ENCODE peak calls at places on chromosomes 1 and 21, in ten cellular contexts. V is type B pancreatic cell; L is CD4-positive, alpha-beta T cell; E is GM10248; P is K562; N is sigmoid colon; J is tibial nerve; B is breast epithelium; K is PC-3; H is bronchial epithelial cell. T is an unnamed sample.

GRCh38 chr1:208204779-208205178 is 39.4 kb downstream of the PLXNA2 start:
- DNase-seq in E (no peak), L (no peak), H (no peak), N (no peak), V (no peak), P (no peak), K (no peak), B (no peak), J (no peak), T (no peak)

GRCh38 chr1:33234588-33234990 is 21.7 kb upstream of the ZNF362 start:
- DNase-seq in J (no peak), P (no peak), E (no peak), H (peak; percentile 20), B (no peak), L (no peak), V (no peak), K (no peak), N (no peak), T (no peak)

GRCh38 chr1:95308276-95308675 is 74.3 kb downstream of the RWDD3 start:
- DNase-seq in K (no peak), B (no peak), L (no peak), N (no peak), H (no peak), P (no peak), V (no peak), J (no peak), E (no peak), T (no peak)

GRCh38 chr21:35204850-35205564 is 155.9 kb upstream of the RUNX1 start:
- DNase-seq in H (no peak), E (peak; percentile 29), L (no peak), K (no peak), N (peak; percentile 89), B (no peak), P (peak; percentile 70), V (no peak), J (no peak), T (no peak)

GRCh38 chr1:41492341-41492848 is 7.9 kb upstream of the EDN2 start:
- DNase-seq in H (peak; percentile 59), K (peak; percentile 53), B (no peak), J (no peak), P (peak; percentile 84), E (peak; percentile 69), N (no peak), V (no peak), L (peak; percentile 14), T (no peak)

GRCh38 chr1:21262282-21263051 is 27.8 kb downstream of the ECE1 start:
- DNase-seq in B (peak; percentile 68), V (no peak), E (no peak), L (no peak), H (no peak), K (no peak), P (peak; percentile 74), N (peak; percentile 97), J (peak; percentile 78), T (peak; percentile 55)

GRCh38 chr1:36879613-36880012 is 154.7 kb downstream of the GRIK3 start:
- DNase-seq in V (peak; percentile 48), H (no peak), L (no peak), J (no peak), E (no peak), N (peak; percentile 35), B (no peak), P (no peak), K (no peak), T (no peak)

GRCh38 chr1:244280221-244280620 is 171.5 kb downstream of the ADSS2 start:
- DNase-seq in B (no peak), N (no peak), E (no peak), V (no peak), P (no peak), K (peak; percentile 36), J (no peak), H (no peak), L (no peak), T (no peak)

GRCh38 chr21:36330904-36331303 is 10.9 kb downstream of the MORC3 start:
- DNase-seq in H (peak; percentile 41), E (peak; percentile 64), L (peak; percentile 41), K (peak; percentile 62), J (peak; percentile 44), B (no peak), N (no peak), V (no peak), P (peak; percentile 49), T (no peak)

GRCh38 chr1:15152318-15153183 is 996 bp upstream of the TMEM51 start:
- DNase-seq in B (peak; percentile 84), E (no peak), K (peak; percentile 89), J (peak; percentile 70), L (no peak), P (peak; percentile 68), V (peak; percentile 82), H (peak; percentile 85), N (peak; percentile 97), T (peak; percentile 69)

GRCh38 chr1:6578624-6579373 is 995 bp upstream of the ZBTB48 start:
- DNase-seq in E (no peak), J (no peak), P (no peak), H (no peak), B (no peak), N (no peak), V (no peak), L (no peak), K (no peak), T (no peak)

GRCh38 chr1:228298471-228298870 is 90.6 kb downstream of the OBSCN start:
- DNase-seq in E (no peak), K (no peak), V (no peak), H (no peak), L (no peak), N (no peak), J (no peak), B (no peak), P (no peak), T (no peak)

GRCh38 chr1:12434174-12434573 is 183.8 kb downstream of the DHRS3 start:
- DNase-seq in L (peak; percentile 47), J (no peak), P (no peak), K (peak; percentile 76), V (no peak), E (peak; percentile 15), H (peak; percentile 73), N (no peak), B (no peak), T (no peak)

GRCh38 chr1:244964112-244964971 is 100.0 kb upstream of the HNRNPU start:
- DNase-seq in P (no peak), B (no peak), V (no peak), L (no peak), K (peak; percentile 90), N (no peak), J (peak; percentile 9), E (no peak), H (peak; percentile 16), T (no peak)

DNA sequence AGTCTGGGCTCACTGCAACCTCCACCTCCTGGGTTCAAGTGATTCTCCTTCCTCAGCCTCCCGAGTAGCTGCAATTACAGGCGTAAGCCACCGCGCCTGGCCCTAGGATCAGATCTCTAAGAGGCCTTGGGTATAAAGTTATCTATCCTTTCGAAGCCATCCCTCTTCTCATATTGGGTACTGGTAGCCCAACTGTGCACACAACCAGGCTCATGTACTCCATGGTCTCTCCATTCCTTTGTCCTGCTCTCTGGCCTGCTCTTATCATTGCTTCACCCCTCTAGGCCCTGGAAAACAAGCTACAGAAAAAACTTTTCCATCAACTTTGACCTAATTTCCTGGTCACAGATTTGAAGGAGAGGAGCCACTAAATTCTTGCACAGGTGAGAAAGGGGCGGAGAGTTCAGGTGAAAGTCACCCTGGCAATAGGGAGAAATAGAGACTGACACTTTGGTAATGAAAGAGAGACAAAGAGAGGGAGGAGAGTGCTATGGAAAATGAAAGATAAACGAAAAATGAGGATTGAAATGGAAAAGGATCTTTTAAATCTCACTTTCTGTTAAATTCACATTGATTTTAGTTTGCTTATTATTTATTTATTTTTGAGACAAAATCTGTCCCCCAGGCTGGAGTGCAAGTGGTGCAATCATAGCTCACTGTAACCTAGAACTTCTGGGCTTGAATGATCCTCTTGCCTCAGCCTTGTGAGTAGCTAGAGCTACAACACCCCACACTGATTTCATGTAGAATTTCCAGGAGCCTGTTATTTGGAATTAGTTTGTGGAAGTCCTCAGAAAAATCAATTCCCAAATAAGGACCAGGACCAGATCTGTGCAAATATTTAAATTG is 5.9 kb downstream of the TXNIP start:
- DNase-seq in E (no peak), K (no peak), B (peak; percentile 45), N (peak; percentile 77), J (no peak), V (no peak), P (no peak), H (no peak), L (no peak), T (no peak)
- TF ChIP-seq CTCF in E (no peak), K (no peak), B (no peak), N (no peak), J (no peak), V (no peak), P (no peak), H (no peak), L (no peak), T (no peak)

DNA sequence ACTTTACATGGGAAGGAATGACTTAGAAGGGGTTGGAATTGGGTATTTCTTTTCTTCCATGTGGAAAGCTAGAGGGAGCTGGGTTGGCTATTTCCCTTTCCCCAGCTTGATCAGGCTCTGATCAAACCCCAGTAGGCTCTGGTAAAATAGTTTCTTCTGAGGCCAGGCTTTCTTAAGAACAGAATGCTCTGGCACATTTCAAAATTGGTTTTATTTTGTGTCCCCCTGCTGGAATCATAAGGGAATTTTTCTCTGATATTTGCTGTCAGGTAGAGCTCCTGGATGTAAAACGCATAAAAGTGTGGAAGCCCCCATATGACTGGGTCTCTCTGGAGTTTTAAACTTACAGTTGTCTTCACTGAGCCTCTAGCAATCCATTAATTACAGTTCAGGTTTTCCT is 17.1 kb upstream of the APOBEC4 start:
- DNase-seq in B (no peak), V (no peak), L (no peak), J (no peak), K (peak; percentile 6), E (no peak), N (no peak), P (no peak), H (peak; percentile 7), T (no peak)
- TF ChIP-seq CTCF in B (no peak), V (peak; percentile 36), L (no peak), J (no peak), K (peak; percentile 37), E (no peak), N (no peak), P (peak; percentile 29), H (peak; percentile 20), T (peak; percentile 36)

GRCh38 chr1:78840447-78841251 is 165.9 kb downstream of the ADGRL4 start:
- DNase-seq in V (no peak), H (peak; percentile 40), J (peak; percentile 8), P (no peak), L (no peak), E (no peak), B (no peak), N (no peak), K (peak; percentile 57), T (peak; percentile 54)
- TF ChIP-seq CTCF in V (no peak), H (no peak), J (no peak), P (no peak), L (no peak), E (no peak), B (no peak), N (no peak), K (no peak), T (no peak)

DNA sequence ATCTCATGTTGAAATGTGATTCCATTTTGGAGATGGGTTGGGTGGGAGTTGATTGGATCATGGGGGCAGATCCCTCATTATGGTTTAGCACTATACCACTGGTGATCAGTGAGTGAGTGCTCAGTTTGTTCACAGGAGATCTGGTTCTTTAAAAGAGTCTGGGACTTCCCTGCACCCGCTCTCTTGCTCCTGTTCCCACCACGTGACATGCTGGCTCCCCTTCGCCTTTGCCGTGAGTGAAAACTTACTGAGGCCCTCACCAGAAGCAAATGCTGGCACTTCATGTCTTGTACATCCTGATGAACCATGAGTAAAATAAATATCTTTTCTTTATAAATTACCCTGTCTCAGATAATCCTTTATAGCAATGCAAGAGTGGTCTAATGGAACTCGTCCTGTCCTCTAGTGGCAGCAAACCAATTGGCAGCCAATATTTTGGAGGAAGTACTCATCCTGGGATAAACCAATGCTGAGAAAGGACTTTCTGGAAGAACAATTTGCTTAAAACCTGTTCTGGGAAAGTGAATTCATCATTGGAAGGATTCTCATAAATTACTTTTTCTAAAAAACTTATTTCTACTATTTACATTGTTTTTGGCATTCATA is 27.8 kb upstream of the CYP4A11 start:
- DNase-seq in P (peak; percentile 11), E (no peak), N (no peak), B (no peak), K (peak; percentile 14), J (no peak), V (no peak), L (no peak), H (no peak), T (no peak)
- TF ChIP-seq CTCF in P (peak; percentile 49), E (no peak), N (no peak), B (no peak), K (peak; percentile 52), J (peak; percentile 6), V (peak; percentile 53), L (no peak), H (peak; percentile 27), T (peak; percentile 75)